ENCODE peak calls at places on chromosomes 12 and 14, in nine cellular contexts. D is CD4-positive, alpha-beta memory T cell; S is T-helper 9 cell; I is HuH-7.5; H is lung; B is naive thymus-derived CD8-positive, alpha-beta T cell; L is stimulated activated CD4-positive, alpha-beta T cell treated with anti-CD3 and anti-CD28 coated beads, Interleukin-15, amount 100 ng/mL, for 1 hour; M is LoVo; Y is activated T-cell treated with anti-CD3 and anti-CD28 coated beads, Interleukin-2, amount 50 U/mL, for 72 hours. W is an unnamed sample.

GRCh38 chr14:99724196-99724891 is 40.2 kb downstream of the CYP46A1 start:
- DNase-seq in D (no peak), S (no peak), I (no peak), H (no peak), B (no peak), L (no peak), M (no peak), Y (no peak), W (no peak)

GRCh38 chr12:58415716-58416115 is 474.3 kb downstream of the ATP23 start:
- DNase-seq in D (no peak), S (no peak), I (no peak), H (no peak), B (no peak), L (no peak), M (no peak), Y (no peak), W (no peak)

GRCh38 chr12:109527489-109528123 is 45.7 kb downstream of the MMAB start:
- DNase-seq in D (no peak), S (no peak), I (no peak), H (no peak), B (no peak), L (no peak), M (no peak), Y (no peak), W (no peak)

GRCh38 chr12:126295652-126296051 is 1230.4 kb downstream of the AACS start:
- DNase-seq in D (no peak), S (no peak), I (no peak), H (no peak), B (no peak), L (no peak), M (no peak), Y (no peak), W (no peak)

GRCh38 chr12:110765144-110765543 is 22.5 kb upstream of the PPP1CC start:
- DNase-seq in D (no peak), S (no peak), I (no peak), H (no peak), B (no peak), L (no peak), M (no peak), Y (no peak), W (no peak)

GRCh38 chr12:115942346-115942745 is 335.1 kb downstream of the MED13L start:
- DNase-seq in D (no peak), S (no peak), I (no peak), H (no peak), B (no peak), L (no peak), M (no peak), Y (no peak), W (no peak)

GRCh38 chr12:94767971-94768370 is 117.6 kb upstream of the TMCC3 start:
- DNase-seq in D (no peak), S (no peak), I (no peak), H (no peak), B (no peak), L (no peak), M (no peak), Y (no peak), W (no peak)

GRCh38 chr12:132414634-132415340 is 75.2 kb upstream of the FBRSL1 start:
- DNase-seq in D (peak), S (peak), I (peak), H (peak), B (peak), L (peak), M (peak), Y (peak), W (peak)

GRCh38 chr12:101696477-101697196 is 803 bp upstream of the CHPT1 start:
- DNase-seq in D (no peak), S (peak), I (peak), H (peak), B (no peak), L (no peak), M (peak), Y (peak), W (peak)

GRCh38 chr12:7017870-7018349 is 366 bp downstream of the LPCAT3 start:
- DNase-seq in D (no peak), S (no peak), I (peak), H (no peak), B (no peak), L (peak), M (peak), Y (no peak), W (no peak)

GRCh38 chr12:11621797-11622423 is 27.6 kb upstream of the ETV6 start:
- DNase-seq in D (peak), S (no peak), I (no peak), H (no peak), B (no peak), L (no peak), M (no peak), Y (peak), W (no peak)